ENCODE peak calls at places on chromosomes 6 and 20, in seven cellular contexts. One of them, this sample, is unnamed.

GRCh38 chr20:36601546-36601945 is 4.0 kb upstream of the RAB5IF start:
- DNase-seq in small intestine: no peak
- DNase-seq in esophagus squamous epithelium: no peak
- DNase-seq in IMR-90: no peak
- DNase-seq in Caco-2: no peak
- DNase-seq in foreskin fibroblast: no peak
- DNase-seq in astrocyte of the spinal cord: no peak
- DNase-seq in this sample: no peak

GRCh38 chr6:88476388-88476787 is 310.2 kb upstream of the CNR1 start:
- DNase-seq in IMR-90: no peak
- DNase-seq in foreskin fibroblast: no peak
- DNase-seq in esophagus squamous epithelium: no peak
- DNase-seq in small intestine: no peak
- DNase-seq in Caco-2: no peak
- DNase-seq in astrocyte of the spinal cord: no peak
- DNase-seq in this sample: no peak

GRCh38 chr6:116847234-116847633 is 18.4 kb upstream of the GPRC6A start:
- DNase-seq in small intestine: peak
- DNase-seq in foreskin fibroblast: peak
- DNase-seq in esophagus squamous epithelium: no peak
- DNase-seq in IMR-90: peak
- DNase-seq in Caco-2: no peak
- DNase-seq in astrocyte of the spinal cord: peak
- DNase-seq in this sample: peak

GRCh38 chr6:132907915-132908314 is 93.5 kb downstream of the RPS12 start:
- DNase-seq in astrocyte of the spinal cord: peak
- DNase-seq in Caco-2: no peak
- DNase-seq in esophagus squamous epithelium: no peak
- DNase-seq in foreskin fibroblast: peak
- DNase-seq in IMR-90: peak
- DNase-seq in small intestine: no peak
- DNase-seq in this sample: peak

GRCh38 chr20:18712877-18713276 is 100.7 kb upstream of the SCP2D1 start:
- DNase-seq in Caco-2: no peak
- DNase-seq in esophagus squamous epithelium: no peak
- DNase-seq in IMR-90: no peak
- DNase-seq in small intestine: no peak
- DNase-seq in astrocyte of the spinal cord: no peak
- DNase-seq in foreskin fibroblast: no peak
- DNase-seq in this sample: no peak

GRCh38 chr6:77466055-77467028 is 3.1 kb upstream of the HTR1B start:
- DNase-seq in astrocyte of the spinal cord: peak
- DNase-seq in esophagus squamous epithelium: no peak
- DNase-seq in foreskin fibroblast: peak
- DNase-seq in small intestine: peak
- DNase-seq in IMR-90: peak
- DNase-seq in Caco-2: no peak
- DNase-seq in this sample: peak

GRCh38 chr6:52513464-52513863 is 63.4 kb downstream of the TRAM2 start:
- DNase-seq in small intestine: no peak
- DNase-seq in esophagus squamous epithelium: no peak
- DNase-seq in astrocyte of the spinal cord: no peak
- DNase-seq in Caco-2: no peak
- DNase-seq in foreskin fibroblast: peak
- DNase-seq in IMR-90: no peak
- DNase-seq in this sample: no peak

GRCh38 chr6:164097557-164098398 is 683.3 kb downstream of the QKI start:
- DNase-seq in small intestine: no peak
- DNase-seq in esophagus squamous epithelium: no peak
- DNase-seq in IMR-90: peak
- DNase-seq in Caco-2: no peak
- DNase-seq in astrocyte of the spinal cord: peak
- DNase-seq in foreskin fibroblast: peak
- DNase-seq in this sample: peak

GRCh38 chr6:14703586-14703985 is 542.3 kb upstream of the JARID2 start:
- DNase-seq in astrocyte of the spinal cord: peak
- DNase-seq in esophagus squamous epithelium: no peak
- DNase-seq in Caco-2: no peak
- DNase-seq in IMR-90: peak
- DNase-seq in foreskin fibroblast: no peak
- DNase-seq in small intestine: no peak
- DNase-seq in this sample: no peak

GRCh38 chr6:47188588-47189021 is 121.1 kb downstream of the TNFRSF21 start:
- DNase-seq in foreskin fibroblast: peak
- DNase-seq in small intestine: peak
- DNase-seq in IMR-90: peak
- DNase-seq in Caco-2: peak
- DNase-seq in astrocyte of the spinal cord: peak
- DNase-seq in esophagus squamous epithelium: no peak
- DNase-seq in this sample: peak

GRCh38 chr20:8132632-8133587 is 844 bp downstream of the PLCB1 start:
- DNase-seq in small intestine: no peak
- DNase-seq in astrocyte of the spinal cord: no peak
- DNase-seq in Caco-2: no peak
- DNase-seq in foreskin fibroblast: peak
- DNase-seq in esophagus squamous epithelium: no peak
- DNase-seq in IMR-90: no peak
- DNase-seq in this sample: peak

GRCh38 chr6:111338843-111339242 is 144.2 kb downstream of the REV3L start:
- DNase-seq in small intestine: no peak
- DNase-seq in astrocyte of the spinal cord: no peak
- DNase-seq in Caco-2: no peak
- DNase-seq in foreskin fibroblast: no peak
- DNase-seq in esophagus squamous epithelium: no peak
- DNase-seq in IMR-90: no peak
- DNase-seq in this sample: no peak

GRCh38 chr6:3852391-3852790 is 3.2 kb downstream of the FAM50B start:
- DNase-seq in small intestine: no peak
- DNase-seq in esophagus squamous epithelium: no peak
- DNase-seq in IMR-90: no peak
- DNase-seq in Caco-2: no peak
- DNase-seq in astrocyte of the spinal cord: no peak
- DNase-seq in foreskin fibroblast: no peak
- DNase-seq in this sample: no peak

GRCh38 chr6:3849681-3850450 is 693 bp downstream of the FAM50B start:
- DNase-seq in IMR-90: no peak
- DNase-seq in foreskin fibroblast: peak
- DNase-seq in esophagus squamous epithelium: no peak
- DNase-seq in small intestine: peak
- DNase-seq in Caco-2: no peak
- DNase-seq in astrocyte of the spinal cord: peak
- DNase-seq in this sample: peak

GRCh38 chr6:3848925-3849605 is at the start of gene FAM50B:
- DNase-seq in IMR-90: peak
- DNase-seq in foreskin fibroblast: peak
- DNase-seq in esophagus squamous epithelium: peak
- DNase-seq in small intestine: peak
- DNase-seq in astrocyte of the spinal cord: peak
- DNase-seq in Caco-2: no peak
- DNase-seq in this sample: peak

GRCh38 chr6:3850451-3851203 is 1.5 kb downstream of the FAM50B start:
- DNase-seq in small intestine: no peak
- DNase-seq in IMR-90: no peak
- DNase-seq in esophagus squamous epithelium: no peak
- DNase-seq in Caco-2: no peak
- DNase-seq in foreskin fibroblast: no peak
- DNase-seq in astrocyte of the spinal cord: no peak
- DNase-seq in this sample: no peak

DNA sequence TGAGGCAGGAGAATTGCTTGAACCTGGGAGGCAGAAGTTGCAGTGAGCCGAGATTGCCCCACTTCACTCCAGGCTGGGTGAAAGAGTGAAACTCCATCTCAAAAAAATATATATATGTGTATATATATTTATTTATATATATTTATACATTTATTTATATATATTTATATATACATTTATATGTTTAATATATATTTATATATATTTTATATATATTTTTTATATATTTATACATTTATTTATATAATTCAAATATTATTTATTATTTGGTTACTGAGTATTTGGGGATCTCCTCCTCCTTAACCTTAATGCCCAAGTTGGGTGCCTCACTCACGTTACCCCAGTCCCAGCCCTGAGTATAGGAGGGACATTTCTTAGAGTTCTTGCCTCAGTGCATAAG is 2.7 kb downstream of the FAM50B start:
- DNase-seq in Caco-2: no peak
- DNase-seq in small intestine: no peak
- DNase-seq in IMR-90: no peak
- DNase-seq in foreskin fibroblast: no peak
- DNase-seq in esophagus squamous epithelium: no peak
- DNase-seq in astrocyte of the spinal cord: no peak
- DNase-seq in this sample: no peak
- H3K4me3 ChIP-seq in Caco-2: no peak
- H3K4me3 ChIP-seq in small intestine: no peak
- H3K4me3 ChIP-seq in IMR-90: no peak
- H3K4me3 ChIP-seq in foreskin fibroblast: no peak
- H3K4me3 ChIP-seq in esophagus squamous epithelium: no peak
- H3K4me3 ChIP-seq in astrocyte of the spinal cord: no peak
- H3K4me3 ChIP-seq in this sample: no peak

DNA sequence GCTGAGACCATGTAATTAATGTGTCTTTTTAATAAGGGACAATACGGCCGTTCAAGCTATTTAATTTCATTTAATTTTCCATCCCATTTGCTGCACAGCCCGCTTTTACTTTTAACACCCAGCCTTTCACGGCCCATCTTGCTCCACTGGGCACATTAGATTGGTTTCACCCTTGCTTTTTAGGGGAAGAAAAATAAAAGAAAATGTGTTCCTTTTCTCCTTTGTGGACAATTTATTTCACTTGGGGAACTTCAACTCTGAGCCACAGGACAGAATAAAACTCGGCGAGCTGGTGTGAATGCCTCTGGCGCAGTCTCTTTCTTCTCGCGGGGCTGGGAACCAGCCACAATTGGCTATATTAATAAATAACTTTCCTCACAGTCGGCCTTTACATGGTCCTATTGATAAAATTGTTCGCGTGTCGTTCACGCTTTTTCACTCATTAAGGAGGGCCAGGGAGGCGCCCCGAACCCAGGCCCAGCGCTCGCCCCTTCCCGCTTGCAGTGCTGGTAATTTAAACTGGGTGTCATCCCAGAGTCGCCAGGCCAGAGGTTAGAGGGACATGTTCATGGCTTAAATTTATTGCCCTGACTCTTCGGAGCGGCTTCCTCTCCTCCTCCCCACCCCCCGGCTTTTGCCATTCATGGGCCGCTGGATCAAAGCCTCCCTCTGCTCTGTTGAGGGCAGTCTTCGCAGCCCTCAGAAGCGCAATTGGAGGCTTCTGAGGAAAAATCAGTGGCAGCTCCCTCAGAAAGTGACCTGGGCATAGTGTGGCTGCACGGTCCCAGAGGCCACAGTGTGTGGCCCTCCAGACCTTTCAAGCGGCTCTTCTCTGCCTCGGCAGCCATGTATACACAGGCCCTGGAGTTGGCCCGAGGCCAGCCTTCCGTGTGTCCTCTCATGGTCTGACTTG is 2.2 kb upstream of the PRDM13 start:
- DNase-seq in Caco-2: no peak
- DNase-seq in IMR-90: no peak
- DNase-seq in esophagus squamous epithelium: no peak
- DNase-seq in small intestine: no peak
- DNase-seq in astrocyte of the spinal cord: no peak
- DNase-seq in foreskin fibroblast: no peak
- DNase-seq in this sample: no peak
- H3K4me3 ChIP-seq in Caco-2: no peak
- H3K4me3 ChIP-seq in IMR-90: no peak
- H3K4me3 ChIP-seq in esophagus squamous epithelium: peak
- H3K4me3 ChIP-seq in small intestine: no peak
- H3K4me3 ChIP-seq in astrocyte of the spinal cord: no peak
- H3K4me3 ChIP-seq in foreskin fibroblast: peak
- H3K4me3 ChIP-seq in this sample: no peak

GRCh38 chr6:3193102-3193837 is 34.2 kb downstream of the TUBB2B start:
- DNase-seq in small intestine: no peak
- DNase-seq in astrocyte of the spinal cord: no peak
- DNase-seq in esophagus squamous epithelium: no peak
- DNase-seq in Caco-2: no peak
- DNase-seq in foreskin fibroblast: no peak
- DNase-seq in IMR-90: no peak
- DNase-seq in this sample: no peak

GRCh38 chr6:3195377-3195694 is 32.1 kb downstream of the TUBB2B start:
- DNase-seq in small intestine: no peak
- DNase-seq in Caco-2: no peak
- DNase-seq in foreskin fibroblast: no peak
- DNase-seq in esophagus squamous epithelium: no peak
- DNase-seq in astrocyte of the spinal cord: no peak
- DNase-seq in IMR-90: no peak
- DNase-seq in this sample: no peak

GRCh38 chr6:3195695-3196497 is 31.6 kb downstream of the TUBB2B start:
- DNase-seq in small intestine: peak
- DNase-seq in IMR-90: no peak
- DNase-seq in esophagus squamous epithelium: no peak
- DNase-seq in Caco-2: peak
- DNase-seq in astrocyte of the spinal cord: peak
- DNase-seq in foreskin fibroblast: no peak
- DNase-seq in this sample: no peak

GRCh38 chr6:3196770-3197169 is 30.7 kb downstream of the TUBB2B start:
- DNase-seq in IMR-90: no peak
- DNase-seq in esophagus squamous epithelium: no peak
- DNase-seq in small intestine: no peak
- DNase-seq in Caco-2: no peak
- DNase-seq in foreskin fibroblast: no peak
- DNase-seq in astrocyte of the spinal cord: no peak
- DNase-seq in this sample: no peak

GRCh38 chr6:3194535-3195376 is 32.7 kb downstream of the TUBB2B start:
- DNase-seq in Caco-2: no peak
- DNase-seq in IMR-90: peak
- DNase-seq in foreskin fibroblast: no peak
- DNase-seq in esophagus squamous epithelium: no peak
- DNase-seq in astrocyte of the spinal cord: peak
- DNase-seq in small intestine: no peak
- DNase-seq in this sample: no peak
- H3K4me3 ChIP-seq in Caco-2: no peak
- H3K4me3 ChIP-seq in IMR-90: no peak
- H3K4me3 ChIP-seq in foreskin fibroblast: no peak
- H3K4me3 ChIP-seq in esophagus squamous epithelium: no peak
- H3K4me3 ChIP-seq in astrocyte of the spinal cord: no peak
- H3K4me3 ChIP-seq in small intestine: no peak
- H3K4me3 ChIP-seq in this sample: no peak

DNA sequence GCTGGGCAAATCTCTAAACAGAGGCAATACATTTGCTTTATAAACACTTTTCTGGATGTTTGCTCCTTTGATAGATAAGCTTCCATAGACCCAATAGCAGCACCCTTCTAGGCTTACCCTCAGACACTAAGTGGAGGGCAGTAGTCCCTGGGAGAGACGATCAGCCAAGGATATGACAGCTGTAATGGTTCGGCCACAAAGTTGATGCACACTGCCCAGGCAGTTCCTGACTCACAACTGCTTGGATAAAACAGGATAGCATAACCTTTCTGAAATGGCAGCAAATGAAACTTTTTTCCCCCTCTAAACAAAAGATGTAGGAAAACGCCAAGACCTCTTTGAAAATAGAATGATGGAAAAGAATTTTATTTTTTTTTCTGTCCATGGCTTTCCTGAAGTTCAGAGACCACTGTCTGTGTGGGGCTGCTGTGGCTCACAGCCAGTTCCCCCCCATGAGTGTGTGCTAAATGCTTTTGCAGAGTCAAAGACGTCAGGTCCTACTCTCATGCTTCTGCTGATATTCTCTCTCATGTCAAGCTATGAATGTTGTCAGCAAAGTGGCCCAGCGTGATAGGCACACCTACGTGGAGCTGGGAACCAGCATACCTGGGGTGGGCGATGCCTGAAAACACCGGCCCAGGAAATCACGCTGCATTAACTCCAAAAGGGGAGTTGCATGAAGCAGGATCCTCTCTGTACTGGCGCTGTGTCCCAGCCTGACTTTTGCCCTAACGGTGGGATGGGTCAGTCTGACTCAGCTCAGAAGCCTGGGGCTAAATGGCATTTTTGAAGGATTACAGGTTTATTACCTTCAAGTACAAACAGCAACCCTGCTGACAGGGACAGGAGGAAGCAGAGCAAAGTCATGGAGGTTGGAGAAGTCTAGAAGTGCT is 8.8 kb upstream of the MRPS10 start:
- DNase-seq in small intestine: peak
- DNase-seq in esophagus squamous epithelium: no peak
- DNase-seq in astrocyte of the spinal cord: peak
- DNase-seq in IMR-90: peak
- DNase-seq in Caco-2: peak
- DNase-seq in foreskin fibroblast: peak
- DNase-seq in this sample: peak
- H3K4me3 ChIP-seq in small intestine: no peak
- H3K4me3 ChIP-seq in esophagus squamous epithelium: no peak
- H3K4me3 ChIP-seq in astrocyte of the spinal cord: no peak
- H3K4me3 ChIP-seq in IMR-90: no peak
- H3K4me3 ChIP-seq in Caco-2: peak
- H3K4me3 ChIP-seq in foreskin fibroblast: no peak
- H3K4me3 ChIP-seq in this sample: no peak

This sample was measured in epithelial cell of esophagus.